ENCODE peak calls at places on chromosome 22, in ten cellular contexts. One of them, this sample, is unnamed.
A peak's percentile ranks its signal among the peaks of the same experiment; 100 is the strongest.

GRCh38 chr22:23110922-23111527 is 30.8 kb downstream of the RSPH14 start:
- DNase-seq in body of pancreas: no peak
- DNase-seq in HepG2: no peak
- DNase-seq in IMR-90: no peak
- DNase-seq in thyroid gland: no peak
- DNase-seq in breast epithelium: no peak
- DNase-seq in endothelial cell of umbilical vein: no peak
- DNase-seq in ovary: no peak
- DNase-seq in transverse colon: no peak
- DNase-seq in A549: no peak
- DNase-seq in this sample: no peak

GRCh38 chr22:26650722-26651421 is 6.5 kb upstream of the MIAT start:
- DNase-seq in body of pancreas: no peak
- DNase-seq in HepG2: no peak
- DNase-seq in IMR-90: no peak
- DNase-seq in thyroid gland: no peak
- DNase-seq in breast epithelium: no peak
- DNase-seq in endothelial cell of umbilical vein: no peak
- DNase-seq in ovary: no peak
- DNase-seq in transverse colon: no peak
- DNase-seq in A549: no peak
- DNase-seq in this sample: no peak

GRCh38 chr22:17265649-17266248 is 46.5 kb upstream of the ADA2 start:
- DNase-seq in body of pancreas: no peak
- DNase-seq in HepG2: no peak
- DNase-seq in IMR-90: no peak
- DNase-seq in thyroid gland: no peak
- DNase-seq in breast epithelium: no peak
- DNase-seq in endothelial cell of umbilical vein: no peak
- DNase-seq in ovary: no peak
- DNase-seq in transverse colon: peak; percentile 64
- DNase-seq in A549: no peak
- DNase-seq in this sample: no peak

GRCh38 chr22:39537981-39538380 is 5.4 kb upstream of the RPS19BP1 start:
- DNase-seq in body of pancreas: no peak
- DNase-seq in HepG2: no peak
- DNase-seq in IMR-90: no peak
- DNase-seq in thyroid gland: no peak
- DNase-seq in breast epithelium: no peak
- DNase-seq in endothelial cell of umbilical vein: no peak
- DNase-seq in ovary: no peak
- DNase-seq in transverse colon: no peak
- DNase-seq in A549: no peak
- DNase-seq in this sample: no peak

GRCh38 chr22:36374603-36375024 is 13.2 kb downstream of the MYH9 start:
- DNase-seq in body of pancreas: no peak
- DNase-seq in HepG2: no peak
- DNase-seq in IMR-90: peak; percentile 77
- DNase-seq in thyroid gland: no peak
- DNase-seq in breast epithelium: no peak
- DNase-seq in endothelial cell of umbilical vein: peak; percentile 72
- DNase-seq in ovary: no peak
- DNase-seq in transverse colon: peak; percentile 66
- DNase-seq in A549: no peak
- DNase-seq in this sample: no peak

GRCh38 chr22:49011769-49012598 is 815.7 kb downstream of the BRD1 start:
- DNase-seq in body of pancreas: no peak
- DNase-seq in HepG2: no peak
- DNase-seq in IMR-90: no peak
- DNase-seq in thyroid gland: no peak
- DNase-seq in breast epithelium: peak; percentile 50
- DNase-seq in endothelial cell of umbilical vein: no peak
- DNase-seq in ovary: no peak
- DNase-seq in transverse colon: no peak
- DNase-seq in A549: no peak
- DNase-seq in this sample: peak; percentile 6

GRCh38 chr22:49244466-49245420 is 582.9 kb downstream of the BRD1 start:
- DNase-seq in body of pancreas: no peak
- DNase-seq in HepG2: no peak
- DNase-seq in IMR-90: no peak
- DNase-seq in thyroid gland: no peak
- DNase-seq in breast epithelium: peak; percentile 27
- DNase-seq in endothelial cell of umbilical vein: no peak
- DNase-seq in ovary: no peak
- DNase-seq in transverse colon: no peak
- DNase-seq in A549: no peak
- DNase-seq in this sample: no peak

GRCh38 chr22:24775769-24776492 is 1.4 kb upstream of the PIWIL3 start:
- DNase-seq in body of pancreas: no peak
- DNase-seq in HepG2: no peak
- DNase-seq in IMR-90: peak; percentile 26
- DNase-seq in thyroid gland: no peak
- DNase-seq in breast epithelium: no peak
- DNase-seq in endothelial cell of umbilical vein: no peak
- DNase-seq in ovary: no peak
- DNase-seq in transverse colon: no peak
- DNase-seq in A549: no peak
- DNase-seq in this sample: no peak

GRCh38 chr22:38831166-38831945 is 12.5 kb downstream of the NPTXR start:
- DNase-seq in body of pancreas: no peak
- DNase-seq in HepG2: no peak
- DNase-seq in IMR-90: peak; percentile 60
- DNase-seq in thyroid gland: no peak
- DNase-seq in breast epithelium: no peak
- DNase-seq in endothelial cell of umbilical vein: no peak
- DNase-seq in ovary: no peak
- DNase-seq in transverse colon: no peak
- DNase-seq in A549: no peak
- DNase-seq in this sample: no peak

GRCh38 chr22:27405672-27406388 is 395.7 kb downstream of the MN1 start:
- DNase-seq in body of pancreas: peak; percentile 73
- DNase-seq in HepG2: peak; percentile 16
- DNase-seq in IMR-90: peak; percentile 45
- DNase-seq in thyroid gland: peak; percentile 45
- DNase-seq in breast epithelium: peak; percentile 63
- DNase-seq in endothelial cell of umbilical vein: peak; percentile 43
- DNase-seq in ovary: no peak
- DNase-seq in transverse colon: peak; percentile 57
- DNase-seq in A549: peak; percentile 55
- DNase-seq in this sample: no peak

GRCh38 chr22:28246392-28246791 is 327.3 kb upstream of the PITPNB start:
- DNase-seq in body of pancreas: no peak
- DNase-seq in HepG2: no peak
- DNase-seq in IMR-90: peak; percentile 72
- DNase-seq in thyroid gland: no peak
- DNase-seq in breast epithelium: no peak
- DNase-seq in endothelial cell of umbilical vein: no peak
- DNase-seq in ovary: no peak
- DNase-seq in transverse colon: no peak
- DNase-seq in A549: no peak
- DNase-seq in this sample: no peak

GRCh38 chr22:37904572-37905533 is 1.2 kb upstream of the MICALL1 start:
- DNase-seq in body of pancreas: peak; percentile 56
- DNase-seq in HepG2: peak; percentile 58
- DNase-seq in IMR-90: peak; percentile 99
- DNase-seq in thyroid gland: peak; percentile 22
- DNase-seq in breast epithelium: no peak
- DNase-seq in endothelial cell of umbilical vein: peak; percentile 90
- DNase-seq in ovary: peak; percentile 69
- DNase-seq in transverse colon: peak; percentile 33
- DNase-seq in A549: peak; percentile 84
- DNase-seq in this sample: peak; percentile 32

GRCh38 chr22:17057959-17058814 is 26.6 kb upstream of the IL17RA start:
- DNase-seq in body of pancreas: peak; percentile 71
- DNase-seq in HepG2: peak; percentile 57
- DNase-seq in IMR-90: peak; percentile 73
- DNase-seq in thyroid gland: peak; percentile 56
- DNase-seq in breast epithelium: peak; percentile 62
- DNase-seq in endothelial cell of umbilical vein: peak; percentile 75
- DNase-seq in ovary: peak; percentile 60
- DNase-seq in transverse colon: peak; percentile 60
- DNase-seq in A549: peak; percentile 37
- DNase-seq in this sample: peak; percentile 60

GRCh38 chr22:34814260-34814659 is 251.7 kb upstream of the ISX start:
- DNase-seq in body of pancreas: no peak
- DNase-seq in HepG2: peak; percentile 10
- DNase-seq in IMR-90: no peak
- DNase-seq in thyroid gland: no peak
- DNase-seq in breast epithelium: no peak
- DNase-seq in endothelial cell of umbilical vein: no peak
- DNase-seq in ovary: no peak
- DNase-seq in transverse colon: no peak
- DNase-seq in A549: no peak
- DNase-seq in this sample: no peak

GRCh38 chr22:38034278-38034882 is 22.8 kb upstream of the PICK1 start:
- DNase-seq in body of pancreas: peak; percentile 71
- DNase-seq in HepG2: peak; percentile 50
- DNase-seq in IMR-90: peak; percentile 91
- DNase-seq in thyroid gland: peak; percentile 91
- DNase-seq in breast epithelium: peak; percentile 74
- DNase-seq in endothelial cell of umbilical vein: peak; percentile 77
- DNase-seq in ovary: peak; percentile 70
- DNase-seq in transverse colon: peak; percentile 45
- DNase-seq in A549: peak; percentile 85
- DNase-seq in this sample: no peak

GRCh38 chr22:17779286-17780115 is 5.2 kb upstream of the BID start:
- DNase-seq in body of pancreas: no peak
- DNase-seq in HepG2: no peak
- DNase-seq in IMR-90: no peak
- DNase-seq in thyroid gland: no peak
- DNase-seq in breast epithelium: no peak
- DNase-seq in endothelial cell of umbilical vein: no peak
- DNase-seq in ovary: no peak
- DNase-seq in transverse colon: no peak
- DNase-seq in A549: no peak
- DNase-seq in this sample: no peak

GRCh38 chr22:36606114-36606513 is 77.1 kb upstream of the EIF3D start:
- DNase-seq in body of pancreas: peak; percentile 38
- DNase-seq in HepG2: no peak
- DNase-seq in IMR-90: no peak
- DNase-seq in thyroid gland: peak; percentile 26
- DNase-seq in breast epithelium: no peak
- DNase-seq in endothelial cell of umbilical vein: no peak
- DNase-seq in ovary: no peak
- DNase-seq in transverse colon: no peak
- DNase-seq in A549: no peak
- DNase-seq in this sample: no peak

GRCh38 chr22:17412232-17412631 is 43.0 kb downstream of the CECR2 start:
- DNase-seq in body of pancreas: no peak
- DNase-seq in HepG2: no peak
- DNase-seq in IMR-90: no peak
- DNase-seq in thyroid gland: peak; percentile 87
- DNase-seq in breast epithelium: no peak
- DNase-seq in endothelial cell of umbilical vein: no peak
- DNase-seq in ovary: no peak
- DNase-seq in transverse colon: no peak
- DNase-seq in A549: no peak
- DNase-seq in this sample: no peak

GRCh38 chr22:46753761-46754109 is 8.7 kb upstream of the TBC1D22A start:
- DNase-seq in body of pancreas: no peak
- DNase-seq in HepG2: no peak
- DNase-seq in IMR-90: no peak
- DNase-seq in thyroid gland: no peak
- DNase-seq in breast epithelium: no peak
- DNase-seq in endothelial cell of umbilical vein: no peak
- DNase-seq in ovary: no peak
- DNase-seq in transverse colon: no peak
- DNase-seq in A549: no peak
- DNase-seq in this sample: no peak
- H3K4me3 ChIP-seq in body of pancreas: no peak overlapping the region
- H3K4me3 ChIP-seq in HepG2: peak overlapping the region; percentile 12
- H3K4me3 ChIP-seq in IMR-90: no peak overlapping the region
- H3K4me3 ChIP-seq in thyroid gland: no peak overlapping the region
- H3K4me3 ChIP-seq in breast epithelium: no peak overlapping the region
- H3K4me3 ChIP-seq in endothelial cell of umbilical vein: no peak overlapping the region
- H3K4me3 ChIP-seq in ovary: no peak overlapping the region
- H3K4me3 ChIP-seq in transverse colon: no peak overlapping the region
- H3K4me3 ChIP-seq in A549: no peak overlapping the region
- H3K4me3 ChIP-seq in this sample: no peak overlapping the region

GRCh38 chr22:19543970-19544708 is 19.9 kb upstream of the CLDN5 start:
- DNase-seq in body of pancreas: no peak
- DNase-seq in HepG2: peak; percentile 28
- DNase-seq in IMR-90: no peak
- DNase-seq in thyroid gland: peak; percentile 33
- DNase-seq in breast epithelium: no peak
- DNase-seq in endothelial cell of umbilical vein: no peak
- DNase-seq in ovary: no peak
- DNase-seq in transverse colon: peak; percentile 63
- DNase-seq in A549: no peak
- DNase-seq in this sample: no peak
- TF ChIP-seq POLR2A in body of pancreas: no peak
- TF ChIP-seq POLR2A in HepG2: no peak
- TF ChIP-seq POLR2A in IMR-90: no peak
- TF ChIP-seq POLR2A in thyroid gland: no peak
- TF ChIP-seq POLR2A in breast epithelium: no peak
- TF ChIP-seq POLR2A in endothelial cell of umbilical vein: no peak
- TF ChIP-seq POLR2A in ovary: no peak
- TF ChIP-seq POLR2A in transverse colon: no peak
- TF ChIP-seq POLR2A in A549: no peak
- TF ChIP-seq POLR2A in this sample: no peak

DNA sequence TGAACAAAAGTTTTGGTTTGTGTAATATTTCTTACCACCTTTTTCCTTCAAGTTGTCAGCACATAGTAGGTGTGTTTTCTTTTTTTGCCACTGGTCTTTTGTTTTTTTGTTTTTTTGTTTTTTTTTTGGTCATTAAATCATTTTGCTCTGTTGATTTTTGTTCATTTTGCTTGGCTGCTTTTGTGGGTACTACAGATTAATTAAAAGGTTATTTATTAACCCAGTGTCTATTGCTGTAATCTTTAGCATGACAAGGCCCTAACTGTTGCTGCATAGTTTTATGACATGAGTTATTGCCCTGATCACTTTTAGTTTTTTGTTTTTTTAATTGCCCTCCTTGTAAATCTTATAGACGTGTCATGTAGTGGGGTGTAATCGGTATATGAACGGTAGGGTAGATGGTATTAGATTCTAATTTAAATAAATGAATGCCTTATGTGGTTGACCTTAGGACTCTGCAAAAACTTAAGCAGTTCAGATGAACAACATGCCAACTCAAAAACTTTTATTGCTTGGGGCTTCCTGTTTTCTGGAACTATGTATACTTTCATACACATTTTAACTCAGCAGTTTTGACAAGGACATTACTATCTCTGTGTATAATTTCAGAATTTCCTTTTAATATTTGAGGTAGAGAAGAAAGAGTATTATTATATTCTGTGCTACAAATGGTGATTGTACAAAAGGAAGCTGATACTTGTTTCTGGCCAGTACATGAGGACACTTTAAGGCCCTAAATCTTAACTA is 7.9 kb downstream of the EWSR1 start:
- DNase-seq in body of pancreas: no peak
- DNase-seq in HepG2: no peak
- DNase-seq in IMR-90: no peak
- DNase-seq in thyroid gland: no peak
- DNase-seq in breast epithelium: no peak
- DNase-seq in endothelial cell of umbilical vein: no peak
- DNase-seq in ovary: no peak
- DNase-seq in transverse colon: no peak
- DNase-seq in A549: no peak
- DNase-seq in this sample: no peak
- H3K4me3 ChIP-seq in body of pancreas: no peak overlapping the region
- H3K4me3 ChIP-seq in HepG2: no peak overlapping the region
- H3K4me3 ChIP-seq in IMR-90: no peak overlapping the region
- H3K4me3 ChIP-seq in thyroid gland: no peak overlapping the region
- H3K4me3 ChIP-seq in breast epithelium: no peak overlapping the region
- H3K4me3 ChIP-seq in endothelial cell of umbilical vein: no peak overlapping the region
- H3K4me3 ChIP-seq in ovary: no peak overlapping the region
- H3K4me3 ChIP-seq in transverse colon: no peak overlapping the region
- H3K4me3 ChIP-seq in A549: no peak overlapping the region
- H3K4me3 ChIP-seq in this sample: no peak overlapping the region

GRCh38 chr22:50627914-50628542 is at the start of gene ARSA:
- DNase-seq in body of pancreas: peak; percentile 89
- DNase-seq in HepG2: peak; percentile 70
- DNase-seq in IMR-90: peak; percentile 81
- DNase-seq in thyroid gland: peak; percentile 79
- DNase-seq in breast epithelium: peak; percentile 86
- DNase-seq in endothelial cell of umbilical vein: peak; percentile 77
- DNase-seq in ovary: peak; percentile 80
- DNase-seq in transverse colon: peak; percentile 86
- DNase-seq in A549: no peak
- DNase-seq in this sample: peak; percentile 77
- TF ChIP-seq POLR2A in body of pancreas: peak; percentile 66
- TF ChIP-seq POLR2A in HepG2: peak; percentile 92
- TF ChIP-seq POLR2A in IMR-90: no peak
- TF ChIP-seq POLR2A in thyroid gland: peak; percentile 65
- TF ChIP-seq POLR2A in breast epithelium: no peak
- TF ChIP-seq POLR2A in endothelial cell of umbilical vein: peak; percentile 89
- TF ChIP-seq POLR2A in ovary: no peak
- TF ChIP-seq POLR2A in transverse colon: peak; percentile 60
- TF ChIP-seq POLR2A in A549: peak; percentile 55
- TF ChIP-seq POLR2A in this sample: no peak